ENCODE peak calls at places on chromosome 21, in six cellular contexts. Z is neuronal stem cell, W is H1, P is IMR-90, V is H9, H is trophoblast cell. D is an unnamed sample.

GRCh38 chr21:45326169-45326833 is 38.6 kb upstream of the POFUT2 start:
- DNase-seq in V (no peak), Z (no peak), H (no peak), W (no peak), P (peak; percentile 42), D (peak; percentile 57)

GRCh38 chr21:45380566-45380965 is 24.4 kb upstream of the COL18A1 start:
- DNase-seq in P (no peak), H (no peak), Z (no peak), V (no peak), W (no peak), D (no peak)

GRCh38 chr21:46062471-46063211 is 35.3 kb upstream of the COL6A2 start:
- DNase-seq in Z (no peak), V (no peak), W (peak; percentile 7), P (no peak), H (no peak), D (no peak)

GRCh38 chr21:17789660-17790059 is 29.5 kb downstream of the C21orf91 start:
- DNase-seq in P (no peak), W (no peak), V (no peak), H (no peak), Z (no peak), D (no peak)

GRCh38 chr21:15848632-15849031 is 118.8 kb downstream of the USP25 start:
- DNase-seq in V (no peak), Z (no peak), P (peak; percentile 76), H (no peak), W (no peak), D (no peak)

GRCh38 chr21:42387843-42388242 is 8.0 kb downstream of the TMPRSS3 start:
- DNase-seq in H (no peak), W (no peak), P (no peak), Z (no peak), V (no peak), D (no peak)

GRCh38 chr21:45539796-45540600 is 2.2 kb downstream of the SLC19A1 start:
- DNase-seq in P (no peak), H (no peak), Z (no peak), V (peak; percentile 24), W (peak; percentile 43), D (no peak)

GRCh38 chr21:46219591-46220239 is 8.9 kb downstream of the LSS start:
- DNase-seq in H (no peak), V (no peak), P (no peak), W (no peak), Z (no peak), D (no peak)

GRCh38 chr21:15722591-15723324 is 7.0 kb upstream of the USP25 start:
- DNase-seq in W (no peak), V (peak; percentile 48), Z (no peak), H (peak; percentile 7), P (no peak), D (no peak)

GRCh38 chr21:46144464-46145070 is 10.8 kb downstream of the FTCD start:
- DNase-seq in V (no peak), Z (no peak), W (no peak), P (no peak), H (no peak), D (no peak)

GRCh38 chr21:41142051-41142795 is 25.7 kb upstream of the BACE2 start:
- DNase-seq in Z (no peak), V (peak; percentile 47), H (peak; percentile 96), W (no peak), P (peak; percentile 47), D (no peak)

GRCh38 chr21:16578912-16579311 is 849.1 kb downstream of the USP25 start:
- DNase-seq in Z (no peak), W (no peak), H (no peak), V (no peak), P (no peak), D (no peak)

GRCh38 chr21:15638856-15639549 is 90.8 kb upstream of the USP25 start:
- DNase-seq in Z (no peak), H (peak; percentile 91), P (no peak), V (no peak), W (no peak), D (no peak)

GRCh38 chr21:46266946-46267345 is 18.5 kb downstream of the MCM3AP start:
- DNase-seq in P (no peak), H (no peak), Z (no peak), W (no peak), V (no peak), D (no peak)

GRCh38 chr21:38917045-38917774 is 111.5 kb downstream of the ETS2 start:
- DNase-seq in P (no peak), W (no peak), Z (no peak), H (no peak), V (no peak), D (no peak)

GRCh38 chr21:38921511-38922215 is 115.9 kb downstream of the ETS2 start:
- DNase-seq in W (no peak), H (no peak), V (no peak), Z (no peak), P (no peak), D (no peak)

GRCh38 chr21:38916214-38916964 is 110.7 kb downstream of the ETS2 start:
- DNase-seq in W (no peak), P (no peak), H (no peak), Z (no peak), V (no peak), D (no peak)

GRCh38 chr21:38920631-38921398 is 115.1 kb downstream of the ETS2 start:
- DNase-seq in H (no peak), W (no peak), P (peak; percentile 72), V (no peak), Z (no peak), D (peak; percentile 40)

GRCh38 chr21:38918629-38919346 is 113.1 kb downstream of the ETS2 start:
- DNase-seq in Z (no peak), H (no peak), W (no peak), V (no peak), P (no peak), D (no peak)
- H3K14ac ChIP-seq in Z (no peak overlapping the region), H (no peak overlapping the region), W (no peak overlapping the region), V (no peak overlapping the region), P (peak overlapping the region; percentile 36), D (no peak overlapping the region)

DNA sequence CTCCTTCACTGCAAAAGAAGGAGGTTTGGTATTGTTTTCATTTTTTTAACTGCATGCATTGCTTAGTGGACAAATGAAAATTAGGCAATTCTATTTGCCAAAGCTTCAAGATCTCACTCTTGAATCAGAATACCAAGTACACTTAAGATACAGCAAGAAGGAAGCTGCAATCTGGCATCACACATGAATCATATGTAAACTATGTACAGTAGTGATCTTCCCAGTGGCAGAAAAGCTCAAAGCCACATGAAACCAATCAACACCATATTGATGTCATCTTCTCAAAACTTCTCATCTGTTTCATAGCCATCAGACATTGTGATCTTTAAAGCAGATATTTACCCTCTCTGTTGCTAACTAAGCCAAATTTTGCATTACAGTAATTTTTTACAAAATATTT is 550.1 kb downstream of the LTN1 start:
- DNase-seq in Z (no peak), H (no peak), W (no peak), P (peak; percentile 86), V (no peak), D (peak; percentile 74)
- H3K14ac ChIP-seq in Z (no peak overlapping the region), H (no peak overlapping the region), W (no peak overlapping the region), P (no peak overlapping the region), V (no peak overlapping the region), D (no peak overlapping the region)

GRCh38 chr21:37784591-37785318 is 131.5 kb downstream of the KCNJ6 start:
- DNase-seq in P (no peak), V (no peak), Z (no peak), H (no peak), W (no peak), D (no peak)

GRCh38 chr21:37790905-37791304 is 125.4 kb downstream of the KCNJ6 start:
- DNase-seq in V (no peak), W (no peak), Z (no peak), H (no peak), P (no peak), D (no peak)

GRCh38 chr21:37787456-37787855 is 128.8 kb downstream of the KCNJ6 start:
- DNase-seq in W (no peak), P (peak; percentile 93), H (no peak), V (no peak), Z (no peak), D (peak; percentile 87)

GRCh38 chr21:37792046-37792445 is 124.2 kb downstream of the KCNJ6 start:
- DNase-seq in H (no peak), W (no peak), P (peak; percentile 52), Z (no peak), V (no peak), D (peak; percentile 33)

DNA sequence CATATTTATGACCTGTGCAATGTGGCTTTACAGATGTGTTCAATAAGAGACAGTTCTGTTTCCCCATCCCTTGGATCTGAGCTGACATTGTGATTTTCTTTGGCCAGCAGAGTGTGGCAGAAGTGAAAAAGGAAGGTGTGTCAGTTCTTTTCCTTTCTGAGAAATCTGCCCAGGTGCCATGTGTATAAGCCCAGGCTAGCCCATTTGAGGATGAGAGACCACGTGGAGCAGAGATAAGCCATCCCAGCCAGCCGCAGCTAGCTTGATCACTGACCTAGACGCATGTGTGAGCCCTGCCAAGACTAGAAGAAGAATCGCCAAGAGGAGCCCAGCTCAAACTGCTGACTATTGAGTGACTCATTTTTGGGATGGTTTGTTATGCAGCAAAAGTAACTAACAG is 127.8 kb downstream of the KCNJ6 start:
- DNase-seq in W (no peak), Z (no peak), H (no peak), V (no peak), P (no peak), D (no peak)
- H3K14ac ChIP-seq in W (no peak overlapping the region), Z (no peak overlapping the region), H (no peak overlapping the region), V (no peak overlapping the region), P (peak overlapping the region; percentile 64), D (no peak overlapping the region)

DNA sequence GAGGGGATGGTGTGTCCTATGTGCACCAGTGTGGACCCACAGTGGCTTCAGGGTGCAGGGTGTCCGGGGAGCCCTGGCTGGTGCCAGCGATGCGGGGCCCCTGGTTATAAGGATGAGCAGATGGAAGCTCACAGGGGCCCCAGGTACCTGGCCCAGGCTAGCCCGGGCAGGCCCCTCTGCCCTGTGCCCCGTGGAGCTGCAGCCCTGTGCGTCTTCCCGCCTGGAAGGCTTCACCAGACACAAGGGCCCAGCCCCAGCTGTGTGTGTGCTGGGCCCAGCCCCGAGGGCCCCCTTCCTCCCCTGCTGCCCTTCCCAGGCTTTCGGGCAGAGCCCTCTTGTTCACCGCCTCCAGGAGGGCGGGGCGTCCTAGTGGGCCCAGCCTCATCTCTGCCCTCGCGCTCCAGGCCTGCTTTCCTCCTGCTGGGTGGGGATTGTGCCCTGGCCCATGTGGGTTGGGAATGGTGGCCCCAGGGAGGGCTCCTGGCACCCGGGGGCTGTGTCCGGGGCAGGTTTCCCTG is 15.9 kb downstream of the PFKL start:
- DNase-seq in W (no peak), P (no peak), H (no peak), Z (no peak), V (no peak), D (no peak)
- H3K14ac ChIP-seq in W (no peak overlapping the region), P (no peak overlapping the region), H (no peak overlapping the region), Z (peak overlapping the region; percentile 82), V (no peak overlapping the region), D (no peak overlapping the region)

GRCh38 chr21:23488245-23488644 is 2119.0 kb downstream of the MRPL39 start:
- DNase-seq in P (no peak), Z (no peak), W (no peak), H (no peak), V (no peak), D (no peak)
- H3K14ac ChIP-seq in P (no peak overlapping the region), Z (no peak overlapping the region), W (no peak overlapping the region), H (no peak overlapping the region), V (no peak overlapping the region), D (no peak overlapping the region)

GRCh38 chr21:25561668-25562641 is 45.3 kb downstream of the MRPL39 start:
- DNase-seq in P (peak; percentile 82), Z (peak; percentile 31), V (peak; percentile 66), H (peak; percentile 28), W (peak; percentile 79), D (peak; percentile 79)
- H3K14ac ChIP-seq in P (peak overlapping the region; percentile 94), Z (no peak overlapping the region), V (peak overlapping the region; percentile 75), H (no peak overlapping the region), W (no peak overlapping the region), D (no peak overlapping the region)

D was measured in mesenchymal stem cell.